ENCODE peak calls at places on chromosomes 1 and 21, in five cellular contexts. One of them, this sample, is unnamed.

GRCh38 chr21:46295177-46295711 is 9.1 kb downstream of the YBEY start:
- DNase-seq in heart right ventricle: no peak
- DNase-seq in WTC11: no peak
- DNase-seq in pancreas: no peak
- DNase-seq in cardiac fibroblast: peak
- DNase-seq in this sample: no peak

GRCh38 chr1:233904979-233905415 is 521 bp downstream of the SLC35F3 start:
- DNase-seq in heart right ventricle: peak
- DNase-seq in WTC11: no peak
- DNase-seq in pancreas: no peak
- DNase-seq in cardiac fibroblast: no peak
- DNase-seq in this sample: no peak

GRCh38 chr21:28100366-28100765 is 892.3 kb downstream of the LTN1 start:
- DNase-seq in heart right ventricle: no peak
- DNase-seq in WTC11: no peak
- DNase-seq in pancreas: no peak
- DNase-seq in cardiac fibroblast: no peak
- DNase-seq in this sample: no peak

GRCh38 chr1:156126701-156127534 is 12.4 kb downstream of the LMNA start:
- DNase-seq in heart right ventricle: no peak
- DNase-seq in WTC11: no peak
- DNase-seq in pancreas: no peak
- DNase-seq in cardiac fibroblast: peak
- DNase-seq in this sample: peak

GRCh38 chr1:27884182-27884954 is 12.0 kb downstream of the THEMIS2 start:
- DNase-seq in heart right ventricle: no peak
- DNase-seq in WTC11: no peak
- DNase-seq in pancreas: no peak
- DNase-seq in cardiac fibroblast: no peak
- DNase-seq in this sample: no peak

GRCh38 chr21:27365394-27365793 is 398.5 kb upstream of the ADAMTS5 start:
- DNase-seq in heart right ventricle: no peak
- DNase-seq in WTC11: no peak
- DNase-seq in pancreas: no peak
- DNase-seq in cardiac fibroblast: no peak
- DNase-seq in this sample: no peak

GRCh38 chr1:53134042-53134485 is 8.4 kb downstream of the SLC1A7 start:
- DNase-seq in heart right ventricle: no peak
- DNase-seq in WTC11: no peak
- DNase-seq in pancreas: no peak
- DNase-seq in cardiac fibroblast: no peak
- DNase-seq in this sample: no peak

GRCh38 chr21:27060190-27060589 is 93.3 kb upstream of the ADAMTS5 start:
- DNase-seq in heart right ventricle: no peak
- DNase-seq in WTC11: no peak
- DNase-seq in pancreas: no peak
- DNase-seq in cardiac fibroblast: peak
- DNase-seq in this sample: no peak

GRCh38 chr1:42422672-42423236 is 33.1 kb downstream of the ZMYND12 start:
- DNase-seq in heart right ventricle: peak
- DNase-seq in WTC11: no peak
- DNase-seq in pancreas: no peak
- DNase-seq in cardiac fibroblast: no peak
- DNase-seq in this sample: no peak

GRCh38 chr1:64523938-64524337 is 54.0 kb downstream of the CACHD1 start:
- DNase-seq in heart right ventricle: no peak
- DNase-seq in WTC11: no peak
- DNase-seq in pancreas: no peak
- DNase-seq in cardiac fibroblast: no peak
- DNase-seq in this sample: no peak

GRCh38 chr1:232793944-232794343 is 11.3 kb upstream of the MAP10 start:
- DNase-seq in heart right ventricle: no peak
- DNase-seq in WTC11: no peak
- DNase-seq in pancreas: no peak
- DNase-seq in cardiac fibroblast: peak
- DNase-seq in this sample: peak
- TF ChIP-seq CTCF in heart right ventricle: no peak
- TF ChIP-seq CTCF in WTC11: no peak
- TF ChIP-seq CTCF in pancreas: no peak
- TF ChIP-seq CTCF in cardiac fibroblast: no peak
- TF ChIP-seq CTCF in this sample: peak

GRCh38 chr1:18901147-18901951 is 1.0 kb downstream of the ALDH4A1 start:
- DNase-seq in heart right ventricle: no peak
- DNase-seq in WTC11: no peak
- DNase-seq in pancreas: no peak
- DNase-seq in cardiac fibroblast: no peak
- DNase-seq in this sample: no peak

GRCh38 chr1:18899363-18900049 is 2.8 kb downstream of the ALDH4A1 start:
- DNase-seq in heart right ventricle: no peak
- DNase-seq in WTC11: no peak
- DNase-seq in pancreas: no peak
- DNase-seq in cardiac fibroblast: no peak
- DNase-seq in this sample: no peak

GRCh38 chr1:18898567-18898966 is 3.8 kb downstream of the ALDH4A1 start:
- DNase-seq in heart right ventricle: no peak
- DNase-seq in WTC11: no peak
- DNase-seq in pancreas: no peak
- DNase-seq in cardiac fibroblast: no peak
- DNase-seq in this sample: no peak

GRCh38 chr1:18901952-18902522 is 318 bp downstream of the ALDH4A1 start:
- DNase-seq in heart right ventricle: no peak
- DNase-seq in WTC11: no peak
- DNase-seq in pancreas: no peak
- DNase-seq in cardiac fibroblast: no peak
- DNase-seq in this sample: no peak

DNA sequence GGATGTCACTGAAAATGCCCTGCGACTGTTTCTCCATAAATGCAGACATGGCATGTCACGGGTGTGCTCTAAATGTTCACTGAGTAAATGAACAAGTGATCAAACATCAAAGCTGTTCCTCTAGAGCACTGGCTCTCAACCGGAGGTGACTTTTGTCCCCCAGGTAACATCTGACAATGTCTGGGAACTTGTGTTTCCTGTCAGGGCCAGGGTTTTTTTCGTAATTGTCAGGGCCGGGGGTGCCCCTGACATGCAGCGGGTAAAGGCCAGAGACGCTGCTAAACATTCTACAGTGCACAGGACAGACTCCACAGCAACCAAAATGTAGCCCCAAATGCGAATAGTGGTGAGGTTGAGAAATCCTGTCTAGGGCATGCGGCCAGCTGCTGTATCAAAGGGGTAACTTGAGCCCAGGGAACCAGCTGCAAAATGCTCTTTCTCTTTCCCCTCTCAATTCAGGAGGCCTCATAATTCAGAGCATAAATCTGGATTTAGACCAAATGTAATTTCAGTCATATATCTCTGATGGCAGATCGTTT is 2.0 kb downstream of the ALDH4A1 start:
- DNase-seq in heart right ventricle: no peak
- DNase-seq in WTC11: no peak
- DNase-seq in pancreas: no peak
- DNase-seq in cardiac fibroblast: peak
- DNase-seq in this sample: no peak
- TF ChIP-seq CTCF in heart right ventricle: no peak
- TF ChIP-seq CTCF in WTC11: no peak
- TF ChIP-seq CTCF in pancreas: no peak
- TF ChIP-seq CTCF in cardiac fibroblast: no peak
- TF ChIP-seq CTCF in this sample: no peak

GRCh38 chr1:113904674-113905434 is at the start of the genes AP4B1 and DCLRE1B:
- DNase-seq in heart right ventricle: peak
- DNase-seq in WTC11: peak
- DNase-seq in pancreas: peak
- DNase-seq in cardiac fibroblast: peak
- DNase-seq in this sample: peak
- TF ChIP-seq CTCF in heart right ventricle: peak
- TF ChIP-seq CTCF in WTC11: no peak
- TF ChIP-seq CTCF in pancreas: no peak
- TF ChIP-seq CTCF in cardiac fibroblast: peak
- TF ChIP-seq CTCF in this sample: peak

GRCh38 chr1:207811920-207812720 is 60.3 kb downstream of the CD46 start:
- DNase-seq in heart right ventricle: no peak
- DNase-seq in WTC11: peak
- DNase-seq in pancreas: peak
- DNase-seq in cardiac fibroblast: no peak
- DNase-seq in this sample: no peak
- TF ChIP-seq CTCF in heart right ventricle: peak
- TF ChIP-seq CTCF in WTC11: no peak
- TF ChIP-seq CTCF in pancreas: no peak
- TF ChIP-seq CTCF in cardiac fibroblast: peak
- TF ChIP-seq CTCF in this sample: peak

GRCh38 chr21:35256468-35256988 is 207.4 kb upstream of the RUNX1 start:
- DNase-seq in heart right ventricle: peak
- DNase-seq in WTC11: no peak
- DNase-seq in pancreas: peak
- DNase-seq in cardiac fibroblast: peak
- DNase-seq in this sample: peak
- TF ChIP-seq CTCF in heart right ventricle: no peak
- TF ChIP-seq CTCF in WTC11: no peak
- TF ChIP-seq CTCF in pancreas: no peak
- TF ChIP-seq CTCF in cardiac fibroblast: no peak
- TF ChIP-seq CTCF in this sample: no peak

GRCh38 chr21:23574932-23575331 is 2032.3 kb downstream of the MRPL39 start:
- DNase-seq in heart right ventricle: no peak
- DNase-seq in WTC11: peak
- DNase-seq in pancreas: no peak
- DNase-seq in cardiac fibroblast: no peak
- DNase-seq in this sample: no peak
- TF ChIP-seq CTCF in heart right ventricle: no peak
- TF ChIP-seq CTCF in WTC11: no peak
- TF ChIP-seq CTCF in pancreas: no peak
- TF ChIP-seq CTCF in cardiac fibroblast: no peak
- TF ChIP-seq CTCF in this sample: no peak

DNA sequence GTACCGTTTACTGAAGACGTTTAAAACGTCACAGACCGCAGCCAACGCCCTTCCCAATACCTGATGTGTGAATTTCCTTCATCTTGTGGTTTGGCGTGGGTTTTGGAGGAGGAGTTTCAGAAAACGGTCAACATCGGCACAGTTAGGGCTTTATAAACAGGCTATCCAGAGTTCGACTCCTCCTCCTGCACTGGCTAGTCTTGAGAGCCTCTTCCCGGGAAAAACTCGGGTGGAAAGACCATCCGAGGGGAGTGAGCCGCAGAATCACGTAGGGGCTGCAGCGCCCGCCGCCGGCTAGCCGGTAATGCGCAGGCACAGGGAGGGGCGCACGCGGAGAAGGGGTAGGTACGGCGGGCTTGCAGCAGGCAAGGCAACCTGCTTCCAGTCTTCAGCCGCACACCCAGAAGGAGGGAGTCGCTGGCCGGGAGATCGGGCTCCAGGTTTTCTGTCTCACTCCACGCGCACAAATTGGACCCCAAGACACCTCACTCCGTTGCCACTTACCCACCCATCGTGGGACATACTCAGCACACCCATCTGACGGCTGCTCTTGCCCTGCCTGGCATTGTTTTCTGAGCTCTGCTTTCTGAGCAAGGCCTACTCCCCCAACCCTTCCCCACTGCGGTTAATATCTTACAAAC is 25.4 kb downstream of the SLC19A2 start:
- DNase-seq in heart right ventricle: no peak
- DNase-seq in WTC11: peak
- DNase-seq in pancreas: no peak
- DNase-seq in cardiac fibroblast: peak
- DNase-seq in this sample: no peak
- TF ChIP-seq CTCF in heart right ventricle: no peak
- TF ChIP-seq CTCF in WTC11: no peak
- TF ChIP-seq CTCF in pancreas: no peak
- TF ChIP-seq CTCF in cardiac fibroblast: no peak
- TF ChIP-seq CTCF in this sample: no peak

DNA sequence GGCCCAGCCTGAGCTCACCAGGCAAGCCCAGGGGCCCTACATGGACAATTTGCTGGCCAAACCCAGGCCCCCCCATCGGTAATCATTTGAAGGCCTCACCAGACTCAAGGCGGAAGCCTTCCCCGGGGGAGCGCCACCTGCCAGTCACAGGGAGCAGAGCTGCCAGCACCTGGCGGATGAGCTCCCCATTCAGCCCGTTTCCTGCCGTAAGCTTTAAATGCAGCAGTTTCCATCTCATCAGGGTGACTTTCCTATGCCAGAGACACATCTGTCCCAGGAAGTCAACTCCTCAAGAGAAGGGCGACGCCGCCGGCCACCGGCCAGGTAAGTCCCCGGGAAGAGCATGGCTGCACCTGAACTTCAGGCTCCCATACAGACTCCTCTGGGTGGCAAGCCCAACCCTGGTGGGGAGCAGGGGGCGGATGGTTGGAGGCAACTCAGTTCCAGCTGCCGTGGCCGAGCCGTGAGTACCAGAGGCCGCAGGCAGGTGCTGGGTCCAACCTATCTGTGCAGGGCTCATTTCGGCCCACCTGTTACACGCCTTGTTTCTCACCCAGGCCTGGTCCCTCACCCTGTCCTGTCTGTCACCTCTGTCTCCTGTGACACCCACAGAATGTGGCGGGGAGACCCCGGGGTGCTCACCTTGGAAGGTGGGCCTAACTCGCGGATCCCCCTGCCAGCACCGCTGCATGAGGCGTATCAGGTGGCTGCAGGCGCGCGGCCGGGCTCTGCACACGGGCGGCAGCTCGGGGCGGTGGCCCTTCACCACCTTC is 20.7 kb downstream of the RIPK4 start:
- DNase-seq in heart right ventricle: no peak
- DNase-seq in WTC11: peak
- DNase-seq in pancreas: no peak
- DNase-seq in cardiac fibroblast: no peak
- DNase-seq in this sample: no peak
- TF ChIP-seq CTCF in heart right ventricle: no peak
- TF ChIP-seq CTCF in WTC11: no peak
- TF ChIP-seq CTCF in pancreas: no peak
- TF ChIP-seq CTCF in cardiac fibroblast: no peak
- TF ChIP-seq CTCF in this sample: no peak

DNA sequence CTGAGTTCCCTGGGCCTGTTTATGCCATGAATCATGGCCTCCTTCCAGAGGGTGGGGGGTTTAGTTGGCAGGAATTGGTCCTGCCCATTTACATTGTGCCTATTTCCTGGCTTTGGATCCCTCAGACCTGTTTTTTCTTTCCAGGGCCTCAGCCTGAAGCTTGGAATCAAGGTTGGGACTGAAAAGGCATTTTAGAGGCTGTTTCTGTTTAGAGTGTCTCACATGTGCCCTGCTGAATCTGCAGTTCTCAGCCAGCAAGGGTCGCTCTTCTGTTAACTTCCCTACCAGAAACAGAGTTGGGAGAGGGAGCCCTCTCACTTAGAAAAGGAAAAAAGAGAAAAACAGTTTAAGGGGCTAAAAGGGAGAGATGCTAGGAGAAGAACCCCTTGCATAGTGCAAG is 191.1 kb downstream of the PTPRC start:
- DNase-seq in heart right ventricle: no peak
- DNase-seq in WTC11: peak
- DNase-seq in pancreas: no peak
- DNase-seq in cardiac fibroblast: peak
- DNase-seq in this sample: no peak
- TF ChIP-seq CTCF in heart right ventricle: no peak
- TF ChIP-seq CTCF in WTC11: no peak
- TF ChIP-seq CTCF in pancreas: no peak
- TF ChIP-seq CTCF in cardiac fibroblast: peak
- TF ChIP-seq CTCF in this sample: no peak

This sample was measured in transverse colon.